ENCODE peak calls at places on chromosomes 16 and 17, in ten cellular contexts. F is NB4; J is cardiac fibroblast; Z is CD8-positive, alpha-beta T cell; L is heart right ventricle; Y is lower lobe of right lung; R is neural progenitor cell; H is endothelial cell; C is AG04450; X is mucosa of descending colon. D is an unnamed sample.

GRCh38 chr17:72715906-72716572 is 376.4 kb downstream of the SLC39A11 start:
- DNase-seq in Y (no peak), C (peak), F (no peak), L (no peak), H (no peak), X (no peak), R (no peak), J (peak), Z (no peak), D (no peak)

GRCh38 chr16:57178793-57179212 is 7.0 kb downstream of the PSME3IP1 start:
- DNase-seq in J (no peak), C (no peak), H (no peak), X (no peak), F (no peak), Y (no peak), L (no peak), Z (no peak), R (peak), D (no peak)

GRCh38 chr17:48997103-48997826 is at the start of gene IGF2BP1:
- DNase-seq in X (no peak), F (peak), R (peak), Y (no peak), C (no peak), Z (no peak), H (peak), J (peak), L (no peak), D (no peak)

GRCh38 chr17:58351710-58352017 is 337 bp downstream of the SUPT4H1 start:
- DNase-seq in Y (no peak), F (peak), X (no peak), Z (no peak), L (no peak), J (peak), R (no peak), C (no peak), H (no peak), D (no peak)

GRCh38 chr16:24540575-24541240 is 1.3 kb downstream of the RBBP6 start:
- DNase-seq in L (no peak), X (no peak), J (no peak), R (peak), Y (no peak), Z (no peak), F (peak), C (no peak), H (no peak), D (peak)

GRCh38 chr16:97822-98221 is 19.8 kb downstream of the MPG start:
- DNase-seq in F (no peak), Z (no peak), X (no peak), Y (no peak), H (no peak), R (no peak), L (no peak), C (no peak), J (no peak), D (no peak)

GRCh38 chr17:75899353-75899752 is 2.6 kb upstream of the TRIM65 start:
- DNase-seq in L (no peak), C (no peak), R (peak), F (no peak), Y (no peak), X (no peak), J (no peak), H (no peak), Z (no peak), D (no peak)

GRCh38 chr16:58219432-58219831 is 21.5 kb upstream of the CSNK2A2 start:
- DNase-seq in R (no peak), X (no peak), Z (no peak), C (no peak), L (no peak), H (no peak), Y (no peak), J (no peak), F (no peak), D (no peak)

GRCh38 chr17:83067071-83067717 is 12.2 kb upstream of the METRNL start:
- DNase-seq in Y (peak), R (no peak), X (peak), J (no peak), H (no peak), C (no peak), F (no peak), Z (no peak), L (no peak), D (no peak)

GRCh38 chr17:81064746-81065475 is 30.0 kb downstream of the BAIAP2 start:
- DNase-seq in L (peak), X (no peak), R (peak), J (peak), F (no peak), Y (no peak), Z (no peak), H (no peak), C (no peak), D (no peak)

GRCh38 chr16:57480127-57480753 is 6.1 kb downstream of the DOK4 start:
- DNase-seq in R (no peak), F (no peak), X (peak), C (no peak), Z (no peak), Y (peak), J (peak), L (no peak), H (no peak), D (peak)

GRCh38 chr16:5069854-5070253 is 1.8 kb upstream of the ALG1 start:
- DNase-seq in X (no peak), F (no peak), J (no peak), Y (no peak), C (no peak), Z (no peak), L (no peak), R (no peak), H (no peak), D (no peak)

GRCh38 chr16:65015577-65015976 is 106.3 kb downstream of the CDH11 start:
- DNase-seq in H (no peak), L (no peak), Z (no peak), R (no peak), X (no peak), J (no peak), Y (no peak), F (no peak), C (no peak), D (no peak)

GRCh38 chr17:30995347-30995746 is 24.5 kb downstream of the RNF135 start:
- DNase-seq in Y (no peak), C (no peak), Z (no peak), R (no peak), F (no peak), J (no peak), H (no peak), L (no peak), X (no peak), D (no peak)

GRCh38 chr17:55347341-55347740 is 74.3 kb downstream of the MMD start:
- DNase-seq in X (no peak), Y (no peak), H (no peak), J (no peak), C (no peak), Z (no peak), L (no peak), R (no peak), F (no peak), D (no peak)

GRCh38 chr16:23398987-23399805 is 53.8 kb downstream of the COG7 start:
- DNase-seq in X (no peak), J (peak), H (peak), C (no peak), Y (peak), F (no peak), Z (no peak), R (peak), L (peak), D (no peak)

GRCh38 chr17:81509687-81510523 is 2.7 kb downstream of the ACTG1 start:
- DNase-seq in X (no peak), Z (no peak), H (no peak), Y (no peak), R (no peak), C (no peak), J (peak), L (no peak), F (peak), D (peak)

GRCh38 chr16:22692916-22693646 is 120.9 kb upstream of the HS3ST2 start:
- DNase-seq in R (no peak), Z (no peak), L (no peak), J (no peak), Y (no peak), C (no peak), H (no peak), X (no peak), F (no peak), D (no peak)

GRCh38 chr16:88700636-88701482 is 5.3 kb downstream of the RNF166 start:
- DNase-seq in H (peak), L (peak), R (no peak), X (peak), C (peak), Z (peak), J (peak), Y (peak), F (peak), D (peak)

GRCh38 chr17:30230596-30231125 is 4.8 kb downstream of the SLC6A4 start:
- DNase-seq in J (no peak), X (no peak), Y (no peak), C (no peak), L (no peak), R (no peak), H (no peak), Z (no peak), F (no peak), D (no peak)

GRCh38 chr17:68909066-68909465 is 46.1 kb downstream of the ABCA8 start:
- DNase-seq in C (peak), H (no peak), X (no peak), Z (no peak), F (peak), Y (no peak), J (peak), L (peak), R (no peak), D (no peak)

GRCh38 chr16:21162661-21163151 is 4.2 kb downstream of the LDAF1 start:
- DNase-seq in X (no peak), H (no peak), C (no peak), F (no peak), R (no peak), L (peak), Z (no peak), Y (no peak), J (peak), D (no peak)

GRCh38 chr17:63783522-63783921 is 9.6 kb downstream of the DDX42 start:
- DNase-seq in R (no peak), J (no peak), Y (no peak), Z (no peak), H (no peak), C (no peak), X (no peak), F (no peak), L (no peak), D (no peak)

GRCh38 chr17:8100763-8101162 is 13.2 kb upstream of the ALOX12B start:
- DNase-seq in C (no peak), Y (no peak), L (no peak), H (no peak), F (no peak), J (no peak), R (no peak), Z (no peak), X (no peak), D (no peak)

GRCh38 chr16:29708917-29709600 is 30.1 kb downstream of the QPRT start:
- DNase-seq in L (no peak), X (no peak), Y (peak), F (no peak), R (peak), J (no peak), Z (no peak), H (no peak), C (no peak), D (no peak)

GRCh38 chr17:82489117-82489516 is 30.4 kb upstream of the FOXK2 start:
- DNase-seq in R (no peak), H (no peak), L (peak), F (no peak), J (peak), X (no peak), Z (no peak), C (no peak), Y (no peak), D (no peak)

GRCh38 chr16:56866955-56867830 is 2.2 kb downstream of the SLC12A3 start:
- DNase-seq in H (peak), C (no peak), Z (peak), R (peak), Y (no peak), F (peak), J (peak), X (no peak), L (peak), D (peak)

GRCh38 chr16:49664221-49665215 is 191.4 kb downstream of the ZNF423 start:
- DNase-seq in Z (no peak), R (no peak), J (peak), Y (no peak), H (no peak), X (peak), F (no peak), C (no peak), L (peak), D (peak)

DNA sequence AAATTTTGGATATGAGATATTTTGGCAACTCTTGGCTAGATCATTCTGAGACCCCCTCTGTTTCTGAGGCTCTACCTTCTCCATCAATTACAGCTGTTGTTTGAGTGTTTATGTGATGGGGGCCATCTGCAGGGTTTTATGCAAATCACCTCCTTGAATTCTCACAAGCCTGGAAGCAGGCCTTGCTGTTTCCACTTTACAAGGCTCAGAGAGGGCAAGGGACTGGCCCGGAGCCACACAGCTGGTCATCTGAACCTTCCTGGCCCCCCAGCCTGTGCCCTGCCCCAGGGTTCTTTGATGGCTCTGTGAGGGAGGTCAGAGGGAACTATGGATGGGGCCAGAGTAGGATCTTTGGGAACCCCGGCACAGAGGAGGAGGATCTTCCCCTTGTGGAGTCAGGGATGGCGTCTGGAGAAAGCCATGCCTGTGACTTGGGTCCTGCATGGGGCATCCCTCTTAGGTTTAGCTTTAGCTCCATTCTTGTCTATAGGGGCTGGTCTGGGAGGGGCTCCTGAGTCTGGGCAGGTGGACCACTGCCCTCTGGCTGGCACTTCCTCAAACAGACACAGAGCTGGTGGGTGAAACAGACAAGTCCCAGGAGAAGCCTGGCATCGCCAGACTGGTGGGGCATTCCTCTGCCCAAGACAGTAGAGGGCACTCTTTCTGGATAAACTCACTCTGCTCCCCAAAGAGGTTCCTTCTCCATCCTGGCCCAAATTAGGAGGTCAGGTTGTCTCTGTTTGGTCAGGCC is 26.2 kb downstream of the IL21R start:
- DNase-seq in C (no peak), X (no peak), L (peak), H (peak), F (peak), J (no peak), Y (no peak), Z (no peak), R (no peak), D (peak)
- TF ChIP-seq CTCF in C (no peak), X (no peak), L (no peak), H (no peak), F (peak), J (peak), Y (no peak), Z (no peak), R (peak), D (no peak)

GRCh38 chr17:35314415-35315216 is 58.8 kb downstream of the SLFN11 start:
- DNase-seq in R (no peak), J (no peak), Y (no peak), H (no peak), X (no peak), Z (peak), F (no peak), C (no peak), L (no peak), D (no peak)
- TF ChIP-seq CTCF in R (no peak), J (no peak), Y (no peak), H (no peak), X (no peak), Z (no peak), F (no peak), C (no peak), L (no peak), D (no peak)

GRCh38 chr17:65864409-65864808 is 303.0 kb upstream of the AXIN2 start:
- DNase-seq in Z (no peak), Y (no peak), R (no peak), X (no peak), J (no peak), C (no peak), H (no peak), F (no peak), L (no peak), D (no peak)
- TF ChIP-seq CTCF in Z (no peak), Y (no peak), R (no peak), X (no peak), J (no peak), C (no peak), H (no peak), F (no peak), L (no peak), D (no peak)

GRCh38 chr17:71430281-71430680 is 690.5 kb upstream of the SOX9 start:
- DNase-seq in Y (no peak), C (no peak), L (no peak), X (no peak), R (no peak), H (no peak), Z (no peak), J (no peak), F (no peak), D (no peak)
- TF ChIP-seq CTCF in Y (no peak), C (no peak), L (no peak), X (no peak), R (no peak), H (no peak), Z (no peak), J (no peak), F (no peak), D (no peak)

GRCh38 chr16:85825326-85825725 is 25.8 kb downstream of the COX4I1 start:
- DNase-seq in R (no peak), J (no peak), Y (peak), X (no peak), H (no peak), C (no peak), F (no peak), L (no peak), Z (no peak), D (no peak)
- TF ChIP-seq CTCF in R (peak), J (no peak), Y (no peak), X (no peak), H (peak), C (no peak), F (no peak), L (no peak), Z (no peak), D (no peak)

DNA sequence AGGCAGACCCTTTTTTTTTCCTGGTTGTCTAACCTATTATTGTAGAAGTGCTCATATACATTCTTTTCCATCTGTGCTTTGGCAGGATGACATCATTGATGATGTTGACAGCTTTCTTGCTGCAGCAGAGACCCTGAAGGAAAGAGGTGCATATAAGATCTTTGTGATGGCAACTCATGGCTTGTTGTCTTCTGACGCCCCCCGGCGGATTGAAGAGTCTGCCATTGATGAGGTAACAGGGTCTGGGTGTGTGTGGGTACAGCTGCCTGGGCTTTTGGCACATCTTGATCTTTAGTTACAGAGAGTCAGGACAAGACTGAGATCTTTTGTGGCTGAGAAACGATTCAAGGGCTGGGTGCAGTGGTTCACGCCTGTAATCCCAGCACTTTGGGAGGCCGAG is 23.2 kb upstream of the SLC5A10 start:
- DNase-seq in F (no peak), X (no peak), J (no peak), L (no peak), H (no peak), Y (no peak), Z (no peak), R (no peak), C (no peak), D (no peak)
- TF ChIP-seq CTCF in F (no peak), X (no peak), J (no peak), L (no peak), H (no peak), Y (no peak), Z (no peak), R (no peak), C (no peak), D (no peak)

DNA sequence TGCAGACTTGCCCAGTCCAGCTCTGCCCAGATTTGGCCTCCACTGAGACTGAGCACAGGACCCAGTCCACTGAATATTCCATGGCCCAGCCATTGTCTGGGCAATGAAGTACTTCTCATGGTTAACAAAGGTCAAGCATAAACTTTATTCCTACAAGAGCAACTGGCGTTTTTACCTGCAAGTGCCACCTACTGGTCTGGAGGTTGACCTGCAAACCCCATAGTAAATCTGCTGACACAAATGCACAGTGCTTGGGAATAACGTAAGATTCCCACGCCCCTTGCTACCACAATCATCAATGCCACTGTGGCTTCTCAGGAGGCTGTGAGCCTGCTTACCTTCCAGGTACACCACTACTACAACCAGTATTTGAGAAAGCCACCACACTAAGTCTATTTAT is 170.2 kb downstream of the CEP112 start:
- DNase-seq in L (no peak), C (no peak), R (no peak), F (no peak), Y (no peak), J (no peak), H (no peak), Z (no peak), X (no peak), D (no peak)
- TF ChIP-seq CTCF in L (no peak), C (no peak), R (peak), F (no peak), Y (no peak), J (no peak), H (no peak), Z (no peak), X (no peak), D (no peak)

GRCh38 chr16:77502448-77502847 is 67.6 kb upstream of the ADAMTS18 start:
- DNase-seq in H (no peak), Y (no peak), F (no peak), J (no peak), X (no peak), C (no peak), L (no peak), Z (no peak), R (no peak), D (no peak)

GRCh38 chr16:77500286-77500598 is 65.4 kb upstream of the ADAMTS18 start:
- DNase-seq in C (no peak), X (no peak), H (no peak), R (no peak), J (no peak), F (no peak), Y (no peak), Z (no peak), L (no peak), D (no peak)

GRCh38 chr16:77496934-77497333 is 62.1 kb upstream of the ADAMTS18 start:
- DNase-seq in L (no peak), Z (no peak), J (no peak), R (no peak), C (no peak), Y (no peak), X (no peak), H (no peak), F (no peak), D (no peak)

GRCh38 chr16:77501260-77501659 is 66.4 kb upstream of the ADAMTS18 start:
- DNase-seq in L (no peak), J (no peak), C (no peak), H (no peak), R (no peak), X (no peak), F (no peak), Z (no peak), Y (no peak), D (no peak)

DNA sequence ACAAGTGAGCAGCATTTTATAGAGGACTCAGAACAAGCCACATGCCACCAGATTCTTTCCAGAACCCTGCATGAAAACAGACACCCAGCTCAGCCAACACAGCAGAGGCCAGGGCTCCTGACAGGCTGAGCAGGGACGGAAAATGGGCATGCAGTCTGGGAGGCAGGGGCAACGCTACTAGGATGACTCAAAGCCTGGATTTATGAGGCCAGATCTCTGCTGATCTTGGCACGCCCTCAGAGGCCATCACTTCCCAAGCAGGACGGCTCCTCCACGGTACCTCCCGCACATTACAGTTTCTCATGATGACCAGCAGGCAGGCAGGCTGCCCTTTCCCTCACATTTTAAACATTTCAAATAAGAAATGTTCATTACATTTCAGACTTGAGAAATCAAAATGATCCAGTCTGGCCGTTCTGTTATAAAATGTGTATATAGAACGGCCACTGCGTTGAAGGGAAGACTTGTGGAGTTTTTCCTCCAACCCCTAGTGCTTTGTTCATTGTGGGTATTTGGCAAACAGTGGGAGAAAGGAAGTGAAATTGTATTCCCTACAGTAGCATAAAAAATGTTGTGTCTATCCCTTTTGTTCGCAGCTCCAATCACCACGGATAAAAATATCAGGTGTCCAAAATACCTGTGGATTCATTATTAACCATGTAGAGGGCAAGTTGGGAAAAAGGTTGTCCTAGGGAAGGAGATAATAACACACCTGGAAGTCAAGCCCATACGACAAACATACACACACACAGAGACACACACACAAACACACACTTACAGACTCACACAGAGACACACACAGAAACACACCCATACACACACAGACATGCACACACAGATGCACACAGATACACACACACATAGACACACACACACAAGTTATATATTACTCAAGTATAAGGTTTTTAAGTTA is 64.8 kb upstream of the ADAMTS18 start:
- DNase-seq in R (no peak), C (no peak), J (peak), H (no peak), L (peak), X (peak), Y (no peak), F (no peak), Z (no peak), D (no peak)
- TF ChIP-seq CTCF in R (no peak), C (no peak), J (peak), H (no peak), L (no peak), X (no peak), Y (no peak), F (no peak), Z (no peak), D (no peak)